ENCODE peak calls at places on chromosomes 16 and 17, in seven cellular contexts. One of them, this sample, is unnamed.

GRCh38 chr17:37051839-37052238 is 103.1 kb downstream of the AATF start:
- DNase-seq in dorsolateral prefrontal cortex: no peak
- DNase-seq in CD8-positive, alpha-beta memory T cell: no peak
- DNase-seq in left ventricle myocardium inferior: no peak
- DNase-seq in adrenal gland: no peak
- DNase-seq in transverse colon: peak; percentile 50
- DNase-seq in AG04450: no peak
- DNase-seq in this sample: no peak

GRCh38 chr17:67211742-67212141 is 33.3 kb downstream of the HELZ start:
- DNase-seq in AG04450: no peak
- DNase-seq in adrenal gland: no peak
- DNase-seq in transverse colon: no peak
- DNase-seq in CD8-positive, alpha-beta memory T cell: no peak
- DNase-seq in dorsolateral prefrontal cortex: no peak
- DNase-seq in left ventricle myocardium inferior: no peak
- DNase-seq in this sample: no peak

GRCh38 chr17:17781591-17782424 is 55.0 kb downstream of the SREBF1 start:
- DNase-seq in adrenal gland: peak; percentile 84
- DNase-seq in transverse colon: peak; percentile 65
- DNase-seq in dorsolateral prefrontal cortex: peak; percentile 90
- DNase-seq in AG04450: no peak
- DNase-seq in CD8-positive, alpha-beta memory T cell: no peak
- DNase-seq in left ventricle myocardium inferior: peak; percentile 85
- DNase-seq in this sample: no peak

GRCh38 chr17:63772801-63773271 is 561 bp downstream of the CCDC47 start:
- DNase-seq in adrenal gland: no peak
- DNase-seq in CD8-positive, alpha-beta memory T cell: no peak
- DNase-seq in dorsolateral prefrontal cortex: no peak
- DNase-seq in left ventricle myocardium inferior: no peak
- DNase-seq in AG04450: no peak
- DNase-seq in transverse colon: peak; percentile 13
- DNase-seq in this sample: no peak

GRCh38 chr16:48963306-48963705 is 318.3 kb downstream of the CBLN1 start:
- DNase-seq in transverse colon: no peak
- DNase-seq in CD8-positive, alpha-beta memory T cell: no peak
- DNase-seq in left ventricle myocardium inferior: no peak
- DNase-seq in adrenal gland: peak; percentile 20
- DNase-seq in AG04450: no peak
- DNase-seq in dorsolateral prefrontal cortex: no peak
- DNase-seq in this sample: no peak

GRCh38 chr16:85449885-85450245 is 163.3 kb upstream of the GSE1 start:
- DNase-seq in adrenal gland: no peak
- DNase-seq in left ventricle myocardium inferior: no peak
- DNase-seq in transverse colon: no peak
- DNase-seq in dorsolateral prefrontal cortex: no peak
- DNase-seq in AG04450: no peak
- DNase-seq in CD8-positive, alpha-beta memory T cell: no peak
- DNase-seq in this sample: no peak

GRCh38 chr17:4945944-4946280 is 2.4 kb downstream of the PFN1 start:
- DNase-seq in dorsolateral prefrontal cortex: no peak
- DNase-seq in AG04450: no peak
- DNase-seq in left ventricle myocardium inferior: no peak
- DNase-seq in adrenal gland: no peak
- DNase-seq in transverse colon: no peak
- DNase-seq in CD8-positive, alpha-beta memory T cell: no peak
- DNase-seq in this sample: no peak

GRCh38 chr16:70608516-70608915 is 37.8 kb upstream of the IL34 start:
- DNase-seq in adrenal gland: no peak
- DNase-seq in CD8-positive, alpha-beta memory T cell: no peak
- DNase-seq in left ventricle myocardium inferior: no peak
- DNase-seq in transverse colon: no peak
- DNase-seq in AG04450: no peak
- DNase-seq in dorsolateral prefrontal cortex: no peak
- DNase-seq in this sample: no peak

GRCh38 chr17:60525347-60525623 is 757 bp downstream of the APPBP2 start:
- DNase-seq in left ventricle myocardium inferior: no peak
- DNase-seq in adrenal gland: peak; percentile 22
- DNase-seq in transverse colon: no peak
- DNase-seq in CD8-positive, alpha-beta memory T cell: no peak
- DNase-seq in dorsolateral prefrontal cortex: peak; percentile 11
- DNase-seq in AG04450: no peak
- DNase-seq in this sample: no peak

DNA sequence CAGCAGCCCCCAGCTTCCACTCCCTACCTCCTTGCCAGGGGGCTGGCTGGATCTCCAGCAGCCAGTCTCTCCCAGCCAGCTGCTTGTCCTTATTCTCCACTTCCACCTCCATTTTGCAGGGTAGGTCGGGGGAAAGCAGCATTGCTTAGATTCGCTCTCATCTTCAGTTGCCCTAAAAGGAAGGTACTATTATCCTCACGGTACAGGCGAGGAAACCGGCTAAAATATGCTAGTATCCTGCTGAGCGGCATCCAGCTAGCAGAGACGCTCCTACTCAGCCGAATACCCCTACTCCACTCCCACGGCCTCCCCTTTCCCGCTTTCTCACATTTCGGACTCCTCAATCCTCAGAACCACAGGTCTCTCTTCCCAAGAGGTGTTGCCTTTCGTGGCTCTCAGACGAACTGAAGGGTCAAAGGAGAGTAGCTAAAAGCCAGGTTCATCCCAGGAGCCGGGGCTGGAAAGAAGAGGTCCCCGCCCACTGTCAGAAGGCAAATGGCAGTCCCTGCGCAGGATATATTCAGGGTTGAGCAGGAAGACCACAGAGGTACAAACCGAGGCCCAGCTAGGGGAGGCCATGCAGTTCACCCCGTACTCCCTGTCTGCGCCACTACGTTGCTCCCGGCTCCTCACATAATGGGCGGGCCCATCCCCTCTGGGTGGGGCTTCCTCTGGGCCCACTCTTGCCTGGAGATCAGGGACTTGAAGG is 1.6 kb upstream of the RAB11FIP4 start:
- DNase-seq in left ventricle myocardium inferior: no peak
- DNase-seq in dorsolateral prefrontal cortex: no peak
- DNase-seq in adrenal gland: no peak
- DNase-seq in transverse colon: no peak
- DNase-seq in AG04450: no peak
- DNase-seq in CD8-positive, alpha-beta memory T cell: no peak
- DNase-seq in this sample: no peak
- H3K27me3 ChIP-seq in left ventricle myocardium inferior: peaks cover 53% of the 10 kb centered on the region
- H3K27me3 ChIP-seq in dorsolateral prefrontal cortex: no peaks in the 10 kb centered on the region
- H3K27me3 ChIP-seq in adrenal gland: peaks cover 11% of the 10 kb centered on the region
- H3K27me3 ChIP-seq in transverse colon: peaks cover 61% of the 10 kb centered on the region
- H3K27me3 ChIP-seq in AG04450: peaks cover 31% of the 10 kb centered on the region
- H3K27me3 ChIP-seq in CD8-positive, alpha-beta memory T cell: peaks cover 24% of the 10 kb centered on the region
- H3K27me3 ChIP-seq in this sample: peaks cover 13% of the 10 kb centered on the region

GRCh38 chr17:49967205-49967604 is 1.8 kb upstream of the DLX4 start:
- DNase-seq in left ventricle myocardium inferior: no peak
- DNase-seq in transverse colon: no peak
- DNase-seq in adrenal gland: no peak
- DNase-seq in dorsolateral prefrontal cortex: no peak
- DNase-seq in CD8-positive, alpha-beta memory T cell: no peak
- DNase-seq in AG04450: no peak
- DNase-seq in this sample: no peak

GRCh38 chr17:49969794-49970389 is 902 bp downstream of the DLX4 start:
- DNase-seq in adrenal gland: no peak
- DNase-seq in transverse colon: no peak
- DNase-seq in CD8-positive, alpha-beta memory T cell: no peak
- DNase-seq in dorsolateral prefrontal cortex: no peak
- DNase-seq in left ventricle myocardium inferior: no peak
- DNase-seq in AG04450: no peak
- DNase-seq in this sample: no peak

GRCh38 chr17:49967621-49968379 is 1.2 kb upstream of the DLX4 start:
- DNase-seq in CD8-positive, alpha-beta memory T cell: no peak
- DNase-seq in adrenal gland: no peak
- DNase-seq in left ventricle myocardium inferior: no peak
- DNase-seq in AG04450: no peak
- DNase-seq in transverse colon: no peak
- DNase-seq in dorsolateral prefrontal cortex: no peak
- DNase-seq in this sample: no peak

GRCh38 chr17:49969134-49969759 is at the start of gene DLX4:
- DNase-seq in AG04450: no peak
- DNase-seq in transverse colon: no peak
- DNase-seq in adrenal gland: no peak
- DNase-seq in dorsolateral prefrontal cortex: no peak
- DNase-seq in left ventricle myocardium inferior: no peak
- DNase-seq in CD8-positive, alpha-beta memory T cell: no peak
- DNase-seq in this sample: no peak

DNA sequence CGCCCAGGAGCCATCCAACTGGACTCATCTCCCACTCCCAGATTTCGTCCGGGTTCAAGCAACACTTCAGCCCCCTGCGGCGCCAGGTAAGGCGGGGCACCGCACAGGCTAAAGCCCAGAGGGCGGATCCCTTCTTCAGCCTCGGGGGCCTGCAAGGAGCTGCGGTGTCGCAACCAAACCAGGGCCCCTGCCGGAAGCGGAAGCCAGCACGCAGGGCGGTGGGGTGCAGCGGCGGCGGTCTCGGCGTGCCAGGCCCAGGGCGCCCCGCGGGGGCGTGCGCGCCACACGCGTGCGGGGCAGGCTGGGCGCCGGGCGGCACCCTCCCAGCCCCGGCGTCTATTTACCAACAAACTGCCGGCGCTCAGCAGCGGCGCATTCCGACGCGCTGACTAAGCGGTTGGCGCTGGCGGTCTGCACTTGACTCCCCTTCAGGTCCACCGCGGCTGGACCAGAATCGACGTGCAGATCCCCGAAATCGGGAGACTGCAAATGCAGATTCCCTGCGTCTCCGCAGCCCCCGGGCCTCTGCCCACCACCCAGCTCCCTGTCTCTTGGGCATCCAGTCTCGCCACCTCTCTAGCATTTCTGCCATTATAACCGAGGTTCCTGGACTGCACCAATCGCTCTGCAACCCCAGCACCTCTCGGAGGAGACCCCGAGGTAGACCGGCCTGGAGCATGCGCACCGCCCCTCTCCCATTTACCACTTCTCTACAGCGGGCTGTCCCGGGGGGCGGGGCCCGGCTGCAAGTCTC is 433 bp upstream of the DLX4 start:
- DNase-seq in adrenal gland: peak; percentile 60
- DNase-seq in AG04450: no peak
- DNase-seq in left ventricle myocardium inferior: peak; percentile 46
- DNase-seq in CD8-positive, alpha-beta memory T cell: peak; percentile 78
- DNase-seq in dorsolateral prefrontal cortex: no peak
- DNase-seq in transverse colon: peak; percentile 63
- DNase-seq in this sample: no peak
- H3K27me3 ChIP-seq in adrenal gland: peaks cover 94% of the 10 kb centered on the region
- H3K27me3 ChIP-seq in AG04450: peaks cover 99% of the 10 kb centered on the region
- H3K27me3 ChIP-seq in left ventricle myocardium inferior: peaks cover 100% of the 10 kb centered on the region
- H3K27me3 ChIP-seq in CD8-positive, alpha-beta memory T cell: peaks cover 83% of the 10 kb centered on the region
- H3K27me3 ChIP-seq in dorsolateral prefrontal cortex: peaks cover 96% of the 10 kb centered on the region
- H3K27me3 ChIP-seq in transverse colon: peaks cover 100% of the 10 kb centered on the region
- H3K27me3 ChIP-seq in this sample: peaks cover 59% of the 10 kb centered on the region

GRCh38 chr17:143785-144281 is 6.5 kb downstream of the SCGB1C2 start:
- DNase-seq in dorsolateral prefrontal cortex: peak; percentile 67
- DNase-seq in CD8-positive, alpha-beta memory T cell: peak; percentile 84
- DNase-seq in transverse colon: peak; percentile 90
- DNase-seq in left ventricle myocardium inferior: peak; percentile 84
- DNase-seq in AG04450: peak; percentile 15
- DNase-seq in adrenal gland: peak; percentile 78
- DNase-seq in this sample: no peak

GRCh38 chr17:146546-146945 is 9.2 kb downstream of the SCGB1C2 start:
- DNase-seq in left ventricle myocardium inferior: peak; percentile 6
- DNase-seq in CD8-positive, alpha-beta memory T cell: no peak
- DNase-seq in transverse colon: no peak
- DNase-seq in dorsolateral prefrontal cortex: peak; percentile 1
- DNase-seq in AG04450: no peak
- DNase-seq in adrenal gland: peak; percentile 10
- DNase-seq in this sample: no peak

GRCh38 chr17:142876-143784 is 5.8 kb downstream of the SCGB1C2 start:
- DNase-seq in adrenal gland: peak; percentile 12
- DNase-seq in CD8-positive, alpha-beta memory T cell: no peak
- DNase-seq in dorsolateral prefrontal cortex: peak; percentile 1
- DNase-seq in left ventricle myocardium inferior: no peak
- DNase-seq in transverse colon: no peak
- DNase-seq in AG04450: no peak
- DNase-seq in this sample: no peak

GRCh38 chr17:145671-146541 is 8.5 kb downstream of the SCGB1C2 start:
- DNase-seq in AG04450: no peak
- DNase-seq in CD8-positive, alpha-beta memory T cell: no peak
- DNase-seq in dorsolateral prefrontal cortex: peak; percentile 2
- DNase-seq in transverse colon: no peak
- DNase-seq in left ventricle myocardium inferior: peak; percentile 12
- DNase-seq in adrenal gland: peak; percentile 11
- DNase-seq in this sample: no peak

GRCh38 chr17:144936-145670 is 7.7 kb downstream of the SCGB1C2 start:
- DNase-seq in left ventricle myocardium inferior: peak; percentile 6
- DNase-seq in adrenal gland: peak; percentile 10
- DNase-seq in dorsolateral prefrontal cortex: peak; percentile 2
- DNase-seq in AG04450: no peak
- DNase-seq in CD8-positive, alpha-beta memory T cell: no peak
- DNase-seq in transverse colon: no peak
- DNase-seq in this sample: no peak
- H3K27me3 ChIP-seq in left ventricle myocardium inferior: peaks cover 3% of the 10 kb centered on the region
- H3K27me3 ChIP-seq in adrenal gland: no peaks in the 10 kb centered on the region
- H3K27me3 ChIP-seq in dorsolateral prefrontal cortex: no peaks in the 10 kb centered on the region
- H3K27me3 ChIP-seq in AG04450: peaks cover 5% of the 10 kb centered on the region
- H3K27me3 ChIP-seq in CD8-positive, alpha-beta memory T cell: no peaks in the 10 kb centered on the region
- H3K27me3 ChIP-seq in transverse colon: no peaks in the 10 kb centered on the region
- H3K27me3 ChIP-seq in this sample: no peaks in the 10 kb centered on the region

GRCh38 chr17:74197801-74198200 is 5.7 kb upstream of the RPL38 start:
- DNase-seq in CD8-positive, alpha-beta memory T cell: no peak
- DNase-seq in AG04450: no peak
- DNase-seq in dorsolateral prefrontal cortex: no peak
- DNase-seq in adrenal gland: no peak
- DNase-seq in transverse colon: no peak
- DNase-seq in left ventricle myocardium inferior: no peak
- DNase-seq in this sample: no peak
- H3K27me3 ChIP-seq in CD8-positive, alpha-beta memory T cell: peaks cover 13% of the 10 kb centered on the region
- H3K27me3 ChIP-seq in AG04450: peaks cover 31% of the 10 kb centered on the region
- H3K27me3 ChIP-seq in dorsolateral prefrontal cortex: no peaks in the 10 kb centered on the region
- H3K27me3 ChIP-seq in adrenal gland: no peaks in the 10 kb centered on the region
- H3K27me3 ChIP-seq in transverse colon: peaks cover 55% of the 10 kb centered on the region
- H3K27me3 ChIP-seq in left ventricle myocardium inferior: peaks cover 98% of the 10 kb centered on the region
- H3K27me3 ChIP-seq in this sample: peaks cover 4% of the 10 kb centered on the region

DNA sequence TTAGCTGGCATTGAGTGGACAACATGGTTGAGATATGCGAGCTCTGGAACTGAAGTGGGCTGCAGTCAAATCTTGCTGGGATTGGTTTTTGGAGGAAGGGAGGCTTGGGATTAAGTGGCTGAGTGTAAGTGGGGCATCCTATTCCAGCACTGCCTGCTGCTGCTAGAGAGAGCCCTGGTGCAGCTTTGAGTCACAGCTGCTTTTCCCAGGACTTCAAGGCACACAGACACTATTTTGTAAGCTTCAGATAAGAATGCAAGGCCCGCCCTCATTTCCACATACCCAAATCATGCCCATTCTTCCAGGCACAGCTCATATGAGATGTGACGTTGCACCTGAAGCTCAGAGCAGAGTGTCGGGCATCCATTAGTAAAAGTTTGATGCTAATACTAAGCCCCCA is 10.2 kb upstream of the MAF start:
- DNase-seq in CD8-positive, alpha-beta memory T cell: no peak
- DNase-seq in AG04450: no peak
- DNase-seq in adrenal gland: no peak
- DNase-seq in transverse colon: no peak
- DNase-seq in dorsolateral prefrontal cortex: no peak
- DNase-seq in left ventricle myocardium inferior: no peak
- DNase-seq in this sample: no peak
- H3K27me3 ChIP-seq in CD8-positive, alpha-beta memory T cell: no peaks in the 10 kb centered on the region
- H3K27me3 ChIP-seq in AG04450: no peaks in the 10 kb centered on the region
- H3K27me3 ChIP-seq in adrenal gland: no peaks in the 10 kb centered on the region
- H3K27me3 ChIP-seq in transverse colon: no peaks in the 10 kb centered on the region
- H3K27me3 ChIP-seq in dorsolateral prefrontal cortex: no peaks in the 10 kb centered on the region
- H3K27me3 ChIP-seq in left ventricle myocardium inferior: peaks cover 47% of the 10 kb centered on the region
- H3K27me3 ChIP-seq in this sample: no peaks in the 10 kb centered on the region

GRCh38 chr17:74852237-74853047 is 7.2 kb downstream of the GRIN2C start:
- DNase-seq in left ventricle myocardium inferior: no peak
- DNase-seq in transverse colon: peak; percentile 27
- DNase-seq in dorsolateral prefrontal cortex: no peak
- DNase-seq in adrenal gland: no peak
- DNase-seq in CD8-positive, alpha-beta memory T cell: peak; percentile 64
- DNase-seq in AG04450: no peak
- DNase-seq in this sample: no peak
- H3K27me3 ChIP-seq in left ventricle myocardium inferior: peaks cover 76% of the 10 kb centered on the region
- H3K27me3 ChIP-seq in transverse colon: peaks cover 77% of the 10 kb centered on the region
- H3K27me3 ChIP-seq in dorsolateral prefrontal cortex: peaks cover 28% of the 10 kb centered on the region
- H3K27me3 ChIP-seq in adrenal gland: no peaks in the 10 kb centered on the region
- H3K27me3 ChIP-seq in CD8-positive, alpha-beta memory T cell: peaks cover 15% of the 10 kb centered on the region
- H3K27me3 ChIP-seq in AG04450: peaks cover 63% of the 10 kb centered on the region
- H3K27me3 ChIP-seq in this sample: no peaks in the 10 kb centered on the region